ENCODE peak calls at places on chromosomes 12 and 14, in nine cellular contexts. A, G, H, W, N, T, X, S and M are unnamed samples.

GRCh38 chr12:132006056-132006680 is 56.4 kb downstream of the EP400 start:
- DNase-seq in T (no peak), N (no peak), G (no peak), X (no peak), A (no peak), H (no peak), S (no peak), W (no peak), M (no peak)

GRCh38 chr14:105845725-105846309 is 319.4 kb downstream of the TMEM121 start:
- DNase-seq in T (peak), G (peak), A (no peak), H (no peak), W (no peak), S (no peak), N (no peak), X (no peak), M (peak)

GRCh38 chr14:93081875-93082570 is 33.7 kb downstream of the ITPK1 start:
- DNase-seq in W (no peak), N (no peak), G (no peak), H (no peak), S (no peak), X (no peak), T (no peak), A (peak), M (no peak)

GRCh38 chr12:71605034-71605433 is 58.6 kb downstream of the ZFC3H1 start:
- DNase-seq in T (no peak), A (no peak), X (no peak), H (no peak), N (no peak), W (no peak), S (no peak), G (no peak), M (no peak)

GRCh38 chr12:80632835-80633234 is 74.6 kb upstream of the MYF6 start:
- DNase-seq in H (no peak), W (no peak), A (peak), T (no peak), N (no peak), X (no peak), S (peak), G (no peak), M (peak)

GRCh38 chr14:44309336-44309735 is 197.7 kb downstream of the FSCB start:
- DNase-seq in X (no peak), H (no peak), S (no peak), A (no peak), T (no peak), W (no peak), G (no peak), N (no peak), M (no peak)

GRCh38 chr12:26787125-26787495 is 45.9 kb downstream of the ITPR2 start:
- DNase-seq in A (no peak), N (no peak), S (no peak), T (no peak), W (no peak), G (peak), H (no peak), X (no peak), M (no peak)

GRCh38 chr12:54132979-54133378 is 55.8 kb downstream of the SMUG1 start:
- DNase-seq in N (no peak), A (no peak), S (no peak), H (no peak), W (no peak), T (no peak), X (no peak), G (no peak), M (no peak)

GRCh38 chr14:100715332-100715731 is 11.4 kb upstream of the DLK1 start:
- DNase-seq in N (no peak), W (no peak), T (no peak), X (no peak), G (no peak), A (no peak), H (no peak), S (no peak), M (no peak)

GRCh38 chr12:9699269-9699897 is 29.9 kb downstream of the CLEC2D start:
- DNase-seq in W (no peak), A (no peak), G (no peak), T (no peak), H (no peak), S (no peak), N (no peak), X (no peak), M (no peak)

GRCh38 chr14:92443741-92444140 is 69.8 kb upstream of the RIN3 start:
- DNase-seq in G (no peak), X (no peak), H (no peak), W (no peak), N (no peak), T (no peak), A (no peak), S (no peak), M (no peak)